ENCODE peak calls at places on chromosomes 2 and 18, in eight cellular contexts. B is bronchial epithelial cell; C is WTC11; M is midbrain; V is NCI-H2081; Z is NCI-H774; L is ovary; O is stimulated activated CD4-positive, alpha-beta T cell treated with anti-CD3 and anti-CD28 coated beads, Interleukin-15, amount 100 ng/mL, for 24 hours. I is an unnamed sample.

GRCh38 chr2:239157269-239157668 is 243.6 kb downstream of the HDAC4 start:
- DNase-seq in B (no peak), C (no peak), M (no peak), V (no peak), Z (no peak), L (no peak), O (no peak), I (no peak)

GRCh38 chr2:72035518-72036172 is 112.0 kb downstream of the CYP26B1 start:
- DNase-seq in B (peak; percentile 56), C (no peak), M (no peak), V (no peak), Z (no peak), L (no peak), O (no peak), I (no peak)

GRCh38 chr2:121902171-121902591 is 146.7 kb downstream of the TSN start:
- DNase-seq in B (no peak), C (peak; percentile 67), M (no peak), V (no peak), Z (no peak), L (peak; percentile 44), O (peak; percentile 12), I (no peak)

GRCh38 chr2:177030391-177031000 is 182.1 kb upstream of the HNRNPA3 start:
- DNase-seq in B (no peak), C (no peak), M (peak; percentile 60), V (no peak), Z (no peak), L (no peak), O (no peak), I (no peak)

GRCh38 chr2:17584689-17585088 is 44.2 kb downstream of the VSNL1 start:
- DNase-seq in B (no peak), C (no peak), M (no peak), V (no peak), Z (no peak), L (no peak), O (no peak), I (no peak)

GRCh38 chr2:230912046-230912445 is 13.0 kb downstream of the GPR55 start:
- DNase-seq in B (no peak), C (no peak), M (no peak), V (no peak), Z (no peak), L (no peak), O (no peak), I (no peak)

GRCh38 chr18:35289293-35290069 is 548 bp downstream of the ZSCAN30 start:
- DNase-seq in B (peak; percentile 19), C (peak; percentile 26), M (peak; percentile 44), V (no peak), Z (peak; percentile 23), L (peak; percentile 28), O (peak; percentile 46), I (no peak)

GRCh38 chr2:29012211-29012681 is 31.1 kb downstream of the TOGARAM2 start:
- DNase-seq in B (no peak), C (no peak), M (peak; percentile 10), V (no peak), Z (no peak), L (peak; percentile 55), O (peak; percentile 21), I (no peak)

GRCh38 chr2:186065491-186065890 is 326.9 kb downstream of the FSIP2 start:
- DNase-seq in B (peak; percentile 68), C (no peak), M (no peak), V (no peak), Z (no peak), L (no peak), O (no peak), I (no peak)

GRCh38 chr18:58222439-58223125 is 178.6 kb downstream of the NEDD4L start:
- DNase-seq in B (peak; percentile 90), C (no peak), M (no peak), V (no peak), Z (no peak), L (no peak), O (no peak), I (no peak)

GRCh38 chr2:201260302-201260800 is at the start of gene CASP8:
- DNase-seq in B (peak; percentile 67), C (no peak), M (peak; percentile 3), V (no peak), Z (no peak), L (no peak), O (peak; percentile 64), I (no peak)

GRCh38 chr18:8623549-8624106 is 14.4 kb downstream of the RAB12 start:
- DNase-seq in B (no peak), C (no peak), M (peak; percentile 20), V (no peak), Z (peak; percentile 56), L (no peak), O (no peak), I (peak; percentile 1)

GRCh38 chr2:171921970-171922229 is 361 bp upstream of the HAT1 start:
- DNase-seq in B (no peak), C (no peak), M (no peak), V (no peak), Z (no peak), L (no peak), O (no peak), I (no peak)

GRCh38 chr2:239304533-239305221 is 96.1 kb downstream of the HDAC4 start:
- DNase-seq in B (no peak), C (peak; percentile 3), M (no peak), V (no peak), Z (no peak), L (peak; percentile 10), O (no peak), I (no peak)

GRCh38 chr2:191691016-191691725 is 13.2 kb downstream of the NABP1 start:
- DNase-seq in B (peak; percentile 86), C (no peak), M (peak; percentile 69), V (peak; percentile 31), Z (peak; percentile 49), L (no peak), O (peak; percentile 50), I (peak; percentile 44)

GRCh38 chr2:69798466-69798908 is 31.0 kb upstream of the GMCL1 start:
- DNase-seq in B (peak; percentile 63), C (no peak), M (no peak), V (no peak), Z (no peak), L (peak; percentile 29), O (no peak), I (no peak)

GRCh38 chr2:6143812-6144211 is 451.6 kb downstream of the SOX11 start:
- DNase-seq in B (no peak), C (no peak), M (no peak), V (no peak), Z (no peak), L (no peak), O (no peak), I (no peak)

GRCh38 chr2:133452146-133452545 is 116.1 kb downstream of the NCKAP5 start:
- DNase-seq in B (no peak), C (no peak), M (no peak), V (no peak), Z (no peak), L (no peak), O (no peak), I (no peak)

GRCh38 chr18:21660078-21660477 is 44.5 kb downstream of the ABHD3 start:
- DNase-seq in B (no peak), C (no peak), M (no peak), V (no peak), Z (no peak), L (no peak), O (no peak), I (no peak)

GRCh38 chr18:33577688-33578370 is at the start of gene ASXL3:
- DNase-seq in B (peak; percentile 9), C (peak; percentile 31), M (peak; percentile 79), V (peak; percentile 66), Z (peak; percentile 63), L (peak; percentile 75), O (no peak), I (peak; percentile 29)

GRCh38 chr18:3619222-3619621 is 169.2 kb downstream of the TGIF1 start:
- DNase-seq in B (no peak), C (no peak), M (no peak), V (no peak), Z (no peak), L (no peak), O (no peak), I (no peak)

GRCh38 chr2:178858896-178859628 is 51.8 kb upstream of the TTN start:
- DNase-seq in B (no peak), C (no peak), M (no peak), V (no peak), Z (no peak), L (no peak), O (no peak), I (no peak)

GRCh38 chr2:225788571-225788970 is 389.1 kb downstream of the NYAP2 start:
- DNase-seq in B (no peak), C (no peak), M (no peak), V (no peak), Z (no peak), L (no peak), O (no peak), I (no peak)

GRCh38 chr2:160205511-160205910 is 5.4 kb upstream of the ITGB6 start:
- DNase-seq in B (peak; percentile 100), C (no peak), M (no peak), V (no peak), Z (no peak), L (no peak), O (peak; percentile 27), I (no peak)

GRCh38 chr18:49819071-49819662 is 5.8 kb upstream of the ACAA2 start:
- DNase-seq in B (no peak), C (no peak), M (no peak), V (no peak), Z (no peak), L (no peak), O (no peak), I (no peak)